ENCODE peak calls at places on chromosomes 11 and 22, in seven cellular contexts. Y is AG08396, D is Caco-2, B is nucleus accumbens, M is GM04503, O is brain pericyte, X is NCI-H69. F is an unnamed sample.

GRCh38 chr11:86182976-86183584 is 61.5 kb upstream of the EED start:
- DNase-seq in B (no peak), X (no peak), O (no peak), Y (no peak), M (no peak), D (no peak), F (no peak)

GRCh38 chr22:46463435-46464227 is 73.8 kb downstream of the CELSR1 start:
- DNase-seq in B (no peak), O (no peak), X (peak), M (no peak), Y (no peak), D (no peak), F (no peak)

GRCh38 chr11:86610559-86611341 is 61.7 kb downstream of the ME3 start:
- DNase-seq in O (no peak), X (peak), Y (no peak), D (no peak), M (no peak), B (no peak), F (peak)

GRCh38 chr11:95625164-95626017 is 164.2 kb downstream of the FAM76B start:
- DNase-seq in B (no peak), X (no peak), D (no peak), M (no peak), Y (no peak), O (no peak), F (no peak)

GRCh38 chr22:30774566-30774965 is 79.9 kb downstream of the OSBP2 start:
- DNase-seq in O (no peak), X (no peak), D (no peak), M (no peak), B (no peak), Y (no peak), F (no peak)

GRCh38 chr11:34154059-34154875 is 48.8 kb downstream of the NAT10 start:
- DNase-seq in M (no peak), O (no peak), D (no peak), X (no peak), Y (no peak), B (no peak), F (no peak)

GRCh38 chr11:80388133-80388532 is 947.3 kb upstream of the TENM4 start:
- DNase-seq in B (no peak), X (no peak), Y (no peak), D (no peak), M (no peak), O (no peak), F (no peak)

GRCh38 chr11:109036011-109036410 is 371.1 kb downstream of the DDX10 start:
- DNase-seq in B (no peak), Y (no peak), D (no peak), X (no peak), O (no peak), M (no peak), F (no peak)

GRCh38 chr11:88042238-88043032 is 132.8 kb downstream of the RAB38 start:
- DNase-seq in Y (no peak), M (no peak), X (peak), O (no peak), D (no peak), B (no peak), F (no peak)

GRCh38 chr22:18970180-18970947 is 34.3 kb upstream of the PRODH start:
- DNase-seq in M (no peak), O (no peak), D (peak), B (no peak), X (peak), Y (no peak), F (peak)

GRCh38 chr11:43987384-43988039 is 45.1 kb downstream of the C11orf96 start:
- DNase-seq in X (peak), O (no peak), M (peak), Y (peak), B (no peak), D (no peak), F (peak)

GRCh38 chr11:35066029-35066428 is 72.9 kb upstream of the CD44 start:
- DNase-seq in O (no peak), X (no peak), B (no peak), M (no peak), D (no peak), Y (no peak), F (no peak)

GRCh38 chr11:44120169-44120568 is 24.7 kb downstream of the EXT2 start:
- DNase-seq in B (no peak), Y (no peak), M (no peak), D (no peak), O (no peak), X (peak), F (no peak)

GRCh38 chr11:67502328-67502979 is 2.7 kb downstream of the PITPNM1 start:
- DNase-seq in B (no peak), O (no peak), D (peak), Y (no peak), M (no peak), X (no peak), F (no peak)

GRCh38 chr22:17777005-17777716 is 2.9 kb upstream of the BID start:
- DNase-seq in B (no peak), X (no peak), O (no peak), D (no peak), M (no peak), Y (no peak), F (no peak)

GRCh38 chr22:26714971-26715370 is 57.6 kb downstream of the MIAT start:
- DNase-seq in O (no peak), B (peak), Y (no peak), X (no peak), M (no peak), D (no peak), F (no peak)

GRCh38 chr11:12900496-12900895 is 108.6 kb upstream of the RASSF10 start:
- DNase-seq in X (peak), Y (peak), O (no peak), M (peak), D (no peak), B (no peak), F (no peak)

GRCh38 chr11:69301491-69302401 is 7.8 kb downstream of the MYEOV start:
- DNase-seq in O (no peak), B (no peak), M (peak), D (peak), Y (peak), X (no peak), F (peak)

GRCh38 chr11:101470414-101470813 is 113.4 kb downstream of the TRPC6 start:
- DNase-seq in X (no peak), Y (peak), O (no peak), M (no peak), D (no peak), B (no peak), F (no peak)

GRCh38 chr11:47616726-47617416 is 22.7 kb upstream of the C1QTNF4 start:
- DNase-seq in M (peak), X (peak), B (peak), O (peak), D (no peak), Y (peak), F (peak)

GRCh38 chr11:81497202-81497804 is 1236.4 kb downstream of the FAM181B start:
- DNase-seq in Y (peak), B (no peak), M (no peak), D (no peak), O (no peak), X (peak), F (peak)

GRCh38 chr22:35076648-35077047 is 10.7 kb downstream of the ISX start:
- DNase-seq in D (no peak), B (no peak), X (peak), O (no peak), Y (no peak), M (no peak), F (no peak)

GRCh38 chr22:38176170-38176741 is 5.4 kb downstream of the PLA2G6 start:
- DNase-seq in M (peak), B (no peak), D (no peak), Y (peak), O (no peak), X (no peak), F (peak)

GRCh38 chr11:108786281-108786990 is 121.6 kb downstream of the DDX10 start:
- DNase-seq in B (no peak), M (no peak), D (no peak), X (no peak), Y (no peak), O (no peak), F (no peak)

GRCh38 chr11:33248416-33248957 is 8.7 kb upstream of the HIPK3 start:
- DNase-seq in X (no peak), M (peak), B (no peak), O (no peak), Y (peak), D (no peak), F (no peak)

GRCh38 chr11:88569342-88569741 is 231.8 kb upstream of the CTSC start:
- DNase-seq in B (no peak), O (no peak), M (no peak), X (no peak), D (no peak), Y (no peak), F (no peak)

GRCh38 chr22:39471421-39472141 is 14.8 kb downstream of the MGAT3 start:
- DNase-seq in O (no peak), X (no peak), Y (peak), D (peak), B (no peak), M (no peak), F (no peak)

GRCh38 chr11:118614511-118614910 is 7.1 kb downstream of the PHLDB1 start:
- DNase-seq in Y (no peak), D (peak), M (no peak), B (no peak), X (no peak), O (no peak), F (no peak)

GRCh38 chr11:1970956-1971355 is 23.8 kb downstream of the MRPL23 start:
- DNase-seq in Y (no peak), M (no peak), D (no peak), B (no peak), X (no peak), O (no peak), F (no peak)

GRCh38 chr11:87061766-87062165 is 24.0 kb downstream of the TMEM135 start:
- DNase-seq in X (no peak), D (no peak), B (no peak), M (no peak), Y (no peak), O (no peak), F (no peak)

GRCh38 chr11:12441081-12441801 is 63.9 kb downstream of the PARVA start:
- DNase-seq in B (no peak), X (no peak), Y (no peak), M (no peak), D (no peak), O (no peak), F (no peak)

GRCh38 chr11:83051760-83052671 is 19.7 kb downstream of the RAB30 start:
- DNase-seq in Y (peak), D (no peak), O (peak), B (no peak), M (peak), X (peak), F (peak)

GRCh38 chr22:37248251-37248650 is 4.2 kb upstream of the RAC2 start:
- DNase-seq in M (no peak), O (no peak), D (peak), X (no peak), Y (no peak), B (no peak), F (no peak)

GRCh38 chr22:47125603-47126002 is 363.2 kb downstream of the TBC1D22A start:
- DNase-seq in M (no peak), Y (peak), B (no peak), X (no peak), O (no peak), D (no peak), F (peak)

GRCh38 chr11:117620659-117621058 is 176.4 kb downstream of the DSCAML1 start:
- DNase-seq in B (no peak), O (no peak), M (no peak), D (no peak), X (no peak), Y (no peak), F (no peak)

GRCh38 chr22:31915499-31916065 is 28.8 kb upstream of the YWHAH start:
- DNase-seq in Y (no peak), X (no peak), B (no peak), O (no peak), D (peak), M (no peak), F (no peak)

GRCh38 chr11:73240190-73240781 is 22.2 kb downstream of the P2RY2 start:
- DNase-seq in M (peak), X (no peak), B (no peak), O (no peak), Y (peak), D (peak), F (no peak)